ENCODE peak calls at places on chromosome 6, in five cellular contexts. T, A, Z, B and L are unnamed samples.

GRCh38 chr6:11208267-11208666 is 24.2 kb downstream of the NEDD9 start:
- DNase-seq in T (no peak), A (no peak), Z (no peak), B (no peak), L (no peak)

GRCh38 chr6:110617057-110617456 is 140.6 kb upstream of the SLC22A16 start:
- DNase-seq in T (no peak), A (peak), Z (no peak), B (no peak), L (no peak)

GRCh38 chr6:133749427-133749826 is 139.5 kb upstream of the TCF21 start:
- DNase-seq in T (no peak), A (no peak), Z (no peak), B (no peak), L (no peak)

GRCh38 chr6:9875605-9876353 is 539.1 kb downstream of the TFAP2A start:
- DNase-seq in T (no peak), A (no peak), Z (no peak), B (no peak), L (no peak)

GRCh38 chr6:118523216-118523615 is 24.9 kb upstream of the PLN start:
- DNase-seq in T (no peak), A (no peak), Z (no peak), B (no peak), L (no peak)

GRCh38 chr6:139981810-139982550 is 607.5 kb upstream of the CITED2 start:
- DNase-seq in T (peak), A (no peak), Z (peak), B (peak), L (peak)

GRCh38 chr6:6559994-6560393 is 28.5 kb upstream of the LY86 start:
- DNase-seq in T (no peak), A (no peak), Z (no peak), B (no peak), L (no peak)

GRCh38 chr6:33927551-33927950 is 123.7 kb upstream of the MLN start:
- DNase-seq in T (no peak), A (no peak), Z (no peak), B (peak), L (no peak)

GRCh38 chr6:53536561-53536960 is 8.3 kb downstream of the GCLC start:
- DNase-seq in T (no peak), A (no peak), Z (no peak), B (no peak), L (no peak)

DNA sequence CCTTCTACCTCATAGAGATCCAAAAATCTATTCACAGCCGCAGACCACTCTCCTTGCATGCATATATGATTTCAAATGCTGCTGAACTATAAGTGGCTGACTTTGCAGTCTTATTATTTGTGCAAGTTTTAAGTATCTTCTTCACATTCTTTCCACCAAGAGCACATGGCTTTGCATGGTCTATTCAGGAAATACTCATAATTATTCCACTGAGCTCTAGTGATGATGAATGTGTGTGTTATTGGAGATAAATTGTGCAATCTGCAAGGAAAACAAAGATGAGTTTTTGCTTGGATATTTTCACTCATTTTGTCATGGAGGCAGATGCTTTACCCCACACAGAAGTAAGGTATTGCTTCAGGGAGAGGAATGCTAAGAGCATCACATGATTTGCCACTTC is 764.6 kb downstream of the TBC1D32 start:
- DNase-seq in T (no peak), A (no peak), Z (no peak), B (no peak), L (no peak)
- TF ChIP-seq CTCF in T (no peak), A (no peak), Z (no peak), B (no peak), L (no peak)

GRCh38 chr6:109445382-109445781 is 4.9 kb downstream of the SMPD2 start:
- DNase-seq in T (no peak), A (no peak), Z (no peak), B (no peak), L (no peak)
- TF ChIP-seq CTCF in T (peak), A (no peak), Z (no peak), B (no peak), L (peak)

GRCh38 chr6:67009818-67010217 is 1302.8 kb upstream of the EYS start:
- DNase-seq in T (no peak), A (no peak), Z (no peak), B (no peak), L (no peak)
- TF ChIP-seq CTCF in T (no peak), A (peak), Z (peak), B (no peak), L (peak)

GRCh38 chr6:116616757-116617093 is 446 bp downstream of the RSPH4A start:
- DNase-seq in T (peak), A (peak), Z (peak), B (peak), L (no peak)

GRCh38 chr6:116611020-116611419 is 5.3 kb upstream of the RSPH4A start:
- DNase-seq in T (no peak), A (no peak), Z (no peak), B (no peak), L (no peak)

DNA sequence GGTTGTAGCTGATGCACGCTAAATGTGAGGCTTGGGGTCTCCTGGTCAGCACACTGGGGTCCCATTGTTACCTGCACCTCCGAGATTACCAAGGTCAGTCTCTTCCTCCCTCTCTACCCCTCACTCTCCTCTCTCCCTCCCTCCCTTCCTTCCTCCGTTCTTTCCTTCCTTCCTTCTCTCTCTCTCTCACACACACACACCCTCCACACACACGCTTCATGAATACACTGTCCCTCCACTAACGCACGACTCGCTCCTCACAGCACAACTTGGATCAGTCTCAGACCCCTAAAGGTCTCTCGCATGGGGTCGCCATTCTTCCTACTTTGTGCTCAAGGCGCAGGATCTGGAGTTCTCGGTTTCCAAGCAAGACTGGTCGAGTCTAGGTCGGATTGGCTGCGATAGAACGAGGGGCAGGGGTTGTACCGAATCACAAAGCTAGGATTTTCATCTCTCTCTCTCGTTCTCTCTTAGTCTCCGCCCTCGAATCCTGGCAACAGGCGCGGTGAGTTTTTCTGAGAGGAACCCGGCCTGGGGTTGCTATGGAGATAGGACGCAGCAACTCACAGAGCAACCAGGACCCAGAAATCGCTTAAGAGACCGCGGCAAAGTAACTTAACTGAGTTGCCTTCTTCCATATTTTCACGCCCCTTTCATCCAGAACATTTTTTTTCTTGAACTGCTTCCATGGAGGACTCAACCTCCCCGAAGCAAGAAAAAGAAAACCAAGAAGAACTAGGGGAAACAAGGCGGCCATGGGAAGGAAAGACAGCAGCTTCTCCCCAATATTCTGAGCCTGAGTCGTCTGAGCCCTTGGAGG is at the start of gene RSPH4A:
- DNase-seq in T (peak), A (peak), Z (peak), B (peak), L (peak)
- TF ChIP-seq CTCF in T (peak), A (peak), Z (no peak), B (peak), L (no peak)